ENCODE peak calls at places on chromosomes 1 and 21, in five cellular contexts. X is transverse colon, H is pancreas, I is adrenal gland, V is esophagus squamous epithelium. G is an unnamed sample.

GRCh38 chr1:107262472-107263286 is 121.8 kb downstream of the NTNG1 start:
- DNase-seq in X (no peak), V (no peak), I (no peak), H (no peak), G (no peak)

GRCh38 chr1:84379128-84379527 is 19.2 kb upstream of the DNASE2B start:
- DNase-seq in X (no peak), H (no peak), V (no peak), I (peak; percentile 19), G (no peak)

GRCh38 chr1:59136541-59137335 is 160.2 kb upstream of the FGGY start:
- DNase-seq in H (no peak), X (no peak), I (no peak), V (no peak), G (peak; percentile 24)

GRCh38 chr21:38341546-38342012 is 84.8 kb downstream of the KCNJ15 start:
- DNase-seq in H (no peak), V (no peak), I (no peak), X (no peak), G (no peak)

GRCh38 chr21:44013380-44014088 is 1.4 kb downstream of the TRAPPC10 start:
- DNase-seq in I (peak; percentile 14), X (peak; percentile 23), H (no peak), V (no peak), G (no peak)

GRCh38 chr1:41574842-41575241 is 90.4 kb upstream of the EDN2 start:
- DNase-seq in H (no peak), V (no peak), I (no peak), X (no peak), G (no peak)

GRCh38 chr21:44890961-44891541 is 17.6 kb upstream of the PTTG1IP start:
- DNase-seq in X (no peak), I (no peak), V (no peak), H (no peak), G (no peak)

GRCh38 chr21:45992311-45993209 is 11.0 kb downstream of the COL6A1 start:
- DNase-seq in V (no peak), X (no peak), H (no peak), I (peak; percentile 1), G (no peak)

GRCh38 chr1:29415156-29415830 is 179.0 kb downstream of the PTPRU start:
- DNase-seq in H (no peak), X (no peak), I (no peak), V (no peak), G (peak; percentile 39)

GRCh38 chr1:39928809-39929587 is 25.9 kb upstream of the MFSD2A start:
- DNase-seq in X (peak; percentile 38), I (no peak), H (no peak), V (no peak), G (no peak)

GRCh38 chr1:29332204-29332603 is 95.9 kb downstream of the PTPRU start:
- DNase-seq in V (no peak), X (peak; percentile 24), I (no peak), H (peak; percentile 46), G (peak; percentile 44)

GRCh38 chr1:154992721-154993571 is 440 bp upstream of the LENEP start:
- DNase-seq in V (no peak), I (no peak), X (no peak), H (no peak), G (peak; percentile 56)

GRCh38 chr1:174954686-174955669 is 44.8 kb upstream of the CACYBP start:
- DNase-seq in I (no peak), V (no peak), H (no peak), X (no peak), G (no peak)

GRCh38 chr1:226798427-226799411 is 59.6 kb upstream of the ITPKB start:
- DNase-seq in I (peak; percentile 20), H (no peak), X (peak; percentile 39), V (no peak), G (no peak)

GRCh38 chr1:183126000-183126366 is 60.1 kb upstream of the LAMC2 start:
- DNase-seq in V (no peak), H (no peak), I (no peak), X (no peak), G (no peak)

GRCh38 chr1:47235280-47235679 is 3.3 kb upstream of the TAL1 start:
- DNase-seq in X (no peak), I (peak; percentile 44), H (no peak), V (no peak), G (no peak)

GRCh38 chr1:58528518-58528917 is 18.0 kb downstream of the OMA1 start:
- DNase-seq in V (no peak), X (no peak), I (no peak), H (no peak), G (no peak)

GRCh38 chr1:81414417-81415087 is 386.2 kb upstream of the ADGRL2 start:
- DNase-seq in X (peak; percentile 85), V (no peak), H (peak; percentile 65), I (peak; percentile 58), G (peak; percentile 82)
- TF ChIP-seq CTCF in X (peak; percentile 85), V (peak; percentile 24), H (peak; percentile 68), I (peak; percentile 61), G (peak; percentile 89)

GRCh38 chr1:9875636-9876000 is 34.5 kb downstream of the CTNNBIP1 start:
- DNase-seq in X (no peak), I (no peak), H (no peak), V (no peak), G (no peak)
- TF ChIP-seq CTCF in X (no peak), I (no peak), H (no peak), V (no peak), G (no peak)

GRCh38 chr1:44819594-44820327 is 11.4 kb downstream of the BTBD19 start:
- DNase-seq in H (peak; percentile 81), V (peak; percentile 35), I (peak; percentile 84), X (peak; percentile 86), G (peak; percentile 74)
- TF ChIP-seq CTCF in H (no peak), V (no peak), I (no peak), X (no peak), G (no peak)

GRCh38 chr1:209899948-209900347 is 38.1 kb upstream of the SYT14 start:
- DNase-seq in H (no peak), I (peak; percentile 30), X (no peak), V (no peak), G (peak; percentile 42)
- TF ChIP-seq CTCF in H (no peak), I (peak; percentile 26), X (no peak), V (no peak), G (peak; percentile 39)

GRCh38 chr1:3482590-3482899 is 28.1 kb downstream of the ARHGEF16 start:
- DNase-seq in X (no peak), I (no peak), V (no peak), H (no peak), G (no peak)
- TF ChIP-seq CTCF in X (peak; percentile 36), I (no peak), V (no peak), H (no peak), G (peak; percentile 38)

GRCh38 chr1:217431395-217431794 is 199.5 kb downstream of the GPATCH2 start:
- DNase-seq in I (no peak), V (no peak), X (no peak), H (no peak), G (no peak)
- TF ChIP-seq CTCF in I (no peak), V (no peak), X (no peak), H (no peak), G (no peak)

G was measured in Calu3.